ENCODE peak calls at places on chromosomes 4 and X, in five cellular contexts. One of them, this sample, is unnamed.

GRCh38 chr4:182242793-182243192 is 409 bp upstream of the TENM3 start:
- DNase-seq in foreskin fibroblast: no peak
- DNase-seq in foreskin melanocyte: no peak
- DNase-seq in KBM-7: no peak
- DNase-seq in NCI-H69: no peak
- DNase-seq in this sample: no peak

GRCh38 chrX:13275031-13275430 is 44.8 kb downstream of the ATXN3L start:
- DNase-seq in foreskin fibroblast: no peak
- DNase-seq in foreskin melanocyte: no peak
- DNase-seq in KBM-7: no peak
- DNase-seq in NCI-H69: no peak
- DNase-seq in this sample: no peak

GRCh38 chr4:88017516-88018302 is 10.3 kb downstream of the PKD2 start:
- DNase-seq in foreskin fibroblast: peak; percentile 88
- DNase-seq in foreskin melanocyte: peak; percentile 94
- DNase-seq in KBM-7: no peak
- DNase-seq in NCI-H69: no peak
- DNase-seq in this sample: no peak

GRCh38 chr4:143482753-143483362 is 30.6 kb upstream of the SMARCA5 start:
- DNase-seq in foreskin fibroblast: peak; percentile 42
- DNase-seq in foreskin melanocyte: peak; percentile 52
- DNase-seq in KBM-7: peak; percentile 61
- DNase-seq in NCI-H69: peak; percentile 54
- DNase-seq in this sample: no peak

GRCh38 chr4:1369091-1369450 is 22.1 kb downstream of the UVSSA start:
- DNase-seq in foreskin fibroblast: no peak
- DNase-seq in foreskin melanocyte: no peak
- DNase-seq in KBM-7: no peak
- DNase-seq in NCI-H69: no peak
- DNase-seq in this sample: no peak

GRCh38 chr4:121243476-121243875 is 79.4 kb upstream of the TNIP3 start:
- DNase-seq in foreskin fibroblast: peak; percentile 11
- DNase-seq in foreskin melanocyte: no peak
- DNase-seq in KBM-7: no peak
- DNase-seq in NCI-H69: no peak
- DNase-seq in this sample: no peak

GRCh38 chr4:37889849-37890500 is 909 bp upstream of the TBC1D1 start:
- DNase-seq in foreskin fibroblast: no peak
- DNase-seq in foreskin melanocyte: no peak
- DNase-seq in KBM-7: no peak
- DNase-seq in NCI-H69: peak; percentile 47
- DNase-seq in this sample: no peak

GRCh38 chr4:186149872-186150271 is 41.5 kb upstream of the CYP4V2 start:
- DNase-seq in foreskin fibroblast: no peak
- DNase-seq in foreskin melanocyte: peak; percentile 75
- DNase-seq in KBM-7: peak; percentile 52
- DNase-seq in NCI-H69: no peak
- DNase-seq in this sample: peak; percentile 70

GRCh38 chr4:51960486-51960885 is 59.7 kb downstream of the LRRC66 start:
- DNase-seq in foreskin fibroblast: no peak
- DNase-seq in foreskin melanocyte: no peak
- DNase-seq in KBM-7: no peak
- DNase-seq in NCI-H69: no peak
- DNase-seq in this sample: no peak

GRCh38 chr4:7383251-7383650 is 51.5 kb downstream of the PSAPL1 start:
- DNase-seq in foreskin fibroblast: no peak
- DNase-seq in foreskin melanocyte: no peak
- DNase-seq in KBM-7: no peak
- DNase-seq in NCI-H69: peak; percentile 45
- DNase-seq in this sample: peak; percentile 11

GRCh38 chrX:139875831-139876230 is 57.0 kb downstream of the ATP11C start:
- DNase-seq in foreskin fibroblast: no peak
- DNase-seq in foreskin melanocyte: no peak
- DNase-seq in KBM-7: no peak
- DNase-seq in NCI-H69: no peak
- DNase-seq in this sample: no peak

GRCh38 chrX:70754169-70754843 is 154.2 kb downstream of the TEX11 start:
- DNase-seq in foreskin fibroblast: no peak
- DNase-seq in foreskin melanocyte: no peak
- DNase-seq in KBM-7: peak; percentile 13
- DNase-seq in NCI-H69: no peak
- DNase-seq in this sample: no peak

GRCh38 chr4:2340272-2341061 is 78.0 kb downstream of the ZFYVE28 start:
- DNase-seq in foreskin fibroblast: no peak
- DNase-seq in foreskin melanocyte: no peak
- DNase-seq in KBM-7: no peak
- DNase-seq in NCI-H69: no peak
- DNase-seq in this sample: peak; percentile 28

GRCh38 chrX:44474410-44474809 is 68.2 kb downstream of the FUNDC1 start:
- DNase-seq in foreskin fibroblast: peak; percentile 28
- DNase-seq in foreskin melanocyte: no peak
- DNase-seq in KBM-7: no peak
- DNase-seq in NCI-H69: no peak
- DNase-seq in this sample: no peak

GRCh38 chr4:95183656-95184408 is 364.9 kb downstream of the UNC5C start:
- DNase-seq in foreskin fibroblast: no peak
- DNase-seq in foreskin melanocyte: peak; percentile 75
- DNase-seq in KBM-7: no peak
- DNase-seq in NCI-H69: no peak
- DNase-seq in this sample: no peak

GRCh38 chr4:174592985-174593335 is 70.7 kb upstream of the HPGD start:
- DNase-seq in foreskin fibroblast: peak; percentile 35
- DNase-seq in foreskin melanocyte: peak; percentile 53
- DNase-seq in KBM-7: peak; percentile 50
- DNase-seq in NCI-H69: no peak
- DNase-seq in this sample: no peak

GRCh38 chr4:153794001-153794400 is 5.1 kb upstream of the SFRP2 start:
- DNase-seq in foreskin fibroblast: no peak
- DNase-seq in foreskin melanocyte: no peak
- DNase-seq in KBM-7: no peak
- DNase-seq in NCI-H69: no peak
- DNase-seq in this sample: no peak

GRCh38 chrX:122583526-122583925 is 600.6 kb upstream of the GRIA3 start:
- DNase-seq in foreskin fibroblast: no peak
- DNase-seq in foreskin melanocyte: no peak
- DNase-seq in KBM-7: no peak
- DNase-seq in NCI-H69: no peak
- DNase-seq in this sample: no peak

GRCh38 chr4:53361451-53361850 is 4.4 kb downstream of the SCFD2 start:
- DNase-seq in foreskin fibroblast: peak; percentile 33
- DNase-seq in foreskin melanocyte: no peak
- DNase-seq in KBM-7: no peak
- DNase-seq in NCI-H69: no peak
- DNase-seq in this sample: no peak

GRCh38 chr4:15255537-15255936 is 172.3 kb upstream of the C1QTNF7 start:
- DNase-seq in foreskin fibroblast: no peak
- DNase-seq in foreskin melanocyte: no peak
- DNase-seq in KBM-7: no peak
- DNase-seq in NCI-H69: no peak
- DNase-seq in this sample: no peak

GRCh38 chr4:184383497-184384055 is 90.8 kb downstream of the IRF2 start:
- DNase-seq in foreskin fibroblast: peak; percentile 94
- DNase-seq in foreskin melanocyte: peak; percentile 74
- DNase-seq in KBM-7: no peak
- DNase-seq in NCI-H69: peak; percentile 10
- DNase-seq in this sample: peak; percentile 73

GRCh38 chr4:119016636-119017035 is 119.0 kb upstream of the MYOZ2 start:
- DNase-seq in foreskin fibroblast: peak; percentile 47
- DNase-seq in foreskin melanocyte: no peak
- DNase-seq in KBM-7: no peak
- DNase-seq in NCI-H69: no peak
- DNase-seq in this sample: no peak

GRCh38 chr4:100986360-100986868 is 360.9 kb downstream of the PPP3CA start:
- DNase-seq in foreskin fibroblast: no peak
- DNase-seq in foreskin melanocyte: peak; percentile 24
- DNase-seq in KBM-7: no peak
- DNase-seq in NCI-H69: no peak
- DNase-seq in this sample: no peak

GRCh38 chrX:2691543-2692220 is 587 bp downstream of the CD99 start:
- DNase-seq in foreskin fibroblast: no peak
- DNase-seq in foreskin melanocyte: no peak
- DNase-seq in KBM-7: peak; percentile 69
- DNase-seq in NCI-H69: no peak
- DNase-seq in this sample: peak; percentile 66

GRCh38 chrX:103356897-103357296 is 591 bp downstream of the TCEAL9 start:
- DNase-seq in foreskin fibroblast: no peak
- DNase-seq in foreskin melanocyte: no peak
- DNase-seq in KBM-7: no peak
- DNase-seq in NCI-H69: peak; percentile 0
- DNase-seq in this sample: no peak

GRCh38 chr4:106172846-106173245 is 143.2 kb downstream of the TBCK start:
- DNase-seq in foreskin fibroblast: no peak
- DNase-seq in foreskin melanocyte: no peak
- DNase-seq in KBM-7: no peak
- DNase-seq in NCI-H69: no peak
- DNase-seq in this sample: no peak

GRCh38 chr4:80705311-80705710 is 325.2 kb upstream of the BMP3 start:
- DNase-seq in foreskin fibroblast: no peak
- DNase-seq in foreskin melanocyte: no peak
- DNase-seq in KBM-7: no peak
- DNase-seq in NCI-H69: no peak
- DNase-seq in this sample: no peak

GRCh38 chrX:83469551-83469950 is 38.5 kb upstream of the POU3F4 start:
- DNase-seq in foreskin fibroblast: no peak
- DNase-seq in foreskin melanocyte: peak; percentile 0
- DNase-seq in KBM-7: peak; percentile 68
- DNase-seq in NCI-H69: peak; percentile 10
- DNase-seq in this sample: no peak

GRCh38 chr4:75142377-75142776 is 209.5 kb downstream of the PARM1 start:
- DNase-seq in foreskin fibroblast: no peak
- DNase-seq in foreskin melanocyte: peak; percentile 29
- DNase-seq in KBM-7: no peak
- DNase-seq in NCI-H69: no peak
- DNase-seq in this sample: no peak

GRCh38 chr4:156962551-156962974 is 9.0 kb downstream of the PDGFC start:
- DNase-seq in foreskin fibroblast: peak; percentile 97
- DNase-seq in foreskin melanocyte: no peak
- DNase-seq in KBM-7: no peak
- DNase-seq in NCI-H69: no peak
- DNase-seq in this sample: peak; percentile 53

GRCh38 chr4:188145626-188146025 is 6.4 kb downstream of the TRIML1 start:
- DNase-seq in foreskin fibroblast: no peak
- DNase-seq in foreskin melanocyte: no peak
- DNase-seq in KBM-7: no peak
- DNase-seq in NCI-H69: no peak
- DNase-seq in this sample: no peak

GRCh38 chrX:129125515-129125914 is 397.8 kb downstream of the SMARCA1 start:
- DNase-seq in foreskin fibroblast: no peak
- DNase-seq in foreskin melanocyte: no peak
- DNase-seq in KBM-7: no peak
- DNase-seq in NCI-H69: no peak
- DNase-seq in this sample: no peak

GRCh38 chr4:77187231-77187630 is 30.2 kb downstream of the CCNG2 start:
- DNase-seq in foreskin fibroblast: no peak
- DNase-seq in foreskin melanocyte: no peak
- DNase-seq in KBM-7: no peak
- DNase-seq in NCI-H69: peak; percentile 82
- DNase-seq in this sample: no peak

GRCh38 chrX:102155806-102156179 is at the start of gene BEX5:
- DNase-seq in foreskin fibroblast: no peak
- DNase-seq in foreskin melanocyte: peak; percentile 1
- DNase-seq in KBM-7: peak; percentile 81
- DNase-seq in NCI-H69: peak; percentile 38
- DNase-seq in this sample: peak; percentile 49

GRCh38 chr4:151409470-151410313 is 716 bp downstream of the FHIP1A start:
- DNase-seq in foreskin fibroblast: no peak
- DNase-seq in foreskin melanocyte: no peak
- DNase-seq in KBM-7: no peak
- DNase-seq in NCI-H69: peak; percentile 3
- DNase-seq in this sample: peak; percentile 64

GRCh38 chr4:60452259-60452658 is 747.9 kb upstream of the ADGRL3 start:
- DNase-seq in foreskin fibroblast: no peak
- DNase-seq in foreskin melanocyte: no peak
- DNase-seq in KBM-7: no peak
- DNase-seq in NCI-H69: peak; percentile 85
- DNase-seq in this sample: no peak

GRCh38 chrX:72276478-72276953 is 532 bp downstream of the RPS4X start:
- DNase-seq in foreskin fibroblast: no peak
- DNase-seq in foreskin melanocyte: no peak
- DNase-seq in KBM-7: no peak
- DNase-seq in NCI-H69: no peak
- DNase-seq in this sample: no peak

GRCh38 chrX:130772313-130773140 is 130.5 kb downstream of the ENOX2 start:
- DNase-seq in foreskin fibroblast: peak; percentile 74
- DNase-seq in foreskin melanocyte: no peak
- DNase-seq in KBM-7: no peak
- DNase-seq in NCI-H69: peak; percentile 91
- DNase-seq in this sample: no peak